ENCODE peak calls at places on chromosomes 4 and X, in six cellular contexts. One of them, this sample, is unnamed.

GRCh38 chr4:119632216-119632615 is 3.6 kb upstream of the PDE5A start:
- DNase-seq in psoas muscle: no peak
- DNase-seq in AG04450: no peak
- DNase-seq in activated B cell treated with CpG ODN at 0.5 μM for 24 hours: no peak
- DNase-seq in suprapubic skin: no peak
- DNase-seq in PC-3: peak; percentile 64
- DNase-seq in this sample: no peak

GRCh38 chrX:108209006-108209554 is 117.5 kb downstream of the ATG4A start:
- DNase-seq in psoas muscle: no peak
- DNase-seq in AG04450: no peak
- DNase-seq in activated B cell treated with CpG ODN at 0.5 μM for 24 hours: no peak
- DNase-seq in suprapubic skin: no peak
- DNase-seq in PC-3: no peak
- DNase-seq in this sample: no peak

GRCh38 chrX:138908577-138908976 is 197.1 kb upstream of the FGF13 start:
- DNase-seq in psoas muscle: no peak
- DNase-seq in AG04450: no peak
- DNase-seq in activated B cell treated with CpG ODN at 0.5 μM for 24 hours: no peak
- DNase-seq in suprapubic skin: no peak
- DNase-seq in PC-3: no peak
- DNase-seq in this sample: no peak

GRCh38 chrX:53223068-53223693 is 1.8 kb downstream of the KDM5C start:
- DNase-seq in psoas muscle: no peak
- DNase-seq in AG04450: no peak
- DNase-seq in activated B cell treated with CpG ODN at 0.5 μM for 24 hours: no peak
- DNase-seq in suprapubic skin: no peak
- DNase-seq in PC-3: peak; percentile 22
- DNase-seq in this sample: no peak

GRCh38 chr4:108788731-108789130 is 25.9 kb upstream of the ETNPPL start:
- DNase-seq in psoas muscle: no peak
- DNase-seq in AG04450: no peak
- DNase-seq in activated B cell treated with CpG ODN at 0.5 μM for 24 hours: no peak
- DNase-seq in suprapubic skin: no peak
- DNase-seq in PC-3: no peak
- DNase-seq in this sample: no peak

GRCh38 chr4:588351-588849 is 12.3 kb upstream of the TMEM271 start:
- DNase-seq in psoas muscle: no peak
- DNase-seq in AG04450: no peak
- DNase-seq in activated B cell treated with CpG ODN at 0.5 μM for 24 hours: no peak
- DNase-seq in suprapubic skin: no peak
- DNase-seq in PC-3: no peak
- DNase-seq in this sample: no peak

GRCh38 chrX:44003975-44004374 is 30.8 kb upstream of the NDP start:
- DNase-seq in psoas muscle: no peak
- DNase-seq in AG04450: no peak
- DNase-seq in activated B cell treated with CpG ODN at 0.5 μM for 24 hours: no peak
- DNase-seq in suprapubic skin: no peak
- DNase-seq in PC-3: no peak
- DNase-seq in this sample: no peak

GRCh38 chr4:1802720-1803522 is 9.8 kb downstream of the FGFR3 start:
- DNase-seq in psoas muscle: no peak
- DNase-seq in AG04450: no peak
- DNase-seq in activated B cell treated with CpG ODN at 0.5 μM for 24 hours: no peak
- DNase-seq in suprapubic skin: no peak
- DNase-seq in PC-3: no peak
- DNase-seq in this sample: no peak

GRCh38 chr4:26342328-26343040 is 21.7 kb downstream of the RBPJ start:
- DNase-seq in psoas muscle: no peak
- DNase-seq in AG04450: peak; percentile 75
- DNase-seq in activated B cell treated with CpG ODN at 0.5 μM for 24 hours: no peak
- DNase-seq in suprapubic skin: no peak
- DNase-seq in PC-3: peak; percentile 86
- DNase-seq in this sample: no peak

GRCh38 chrX:69024931-69025330 is 140.3 kb downstream of the PJA1 start:
- DNase-seq in psoas muscle: peak; percentile 84
- DNase-seq in AG04450: peak; percentile 15
- DNase-seq in activated B cell treated with CpG ODN at 0.5 μM for 24 hours: no peak
- DNase-seq in suprapubic skin: peak; percentile 82
- DNase-seq in PC-3: peak; percentile 81
- DNase-seq in this sample: no peak

GRCh38 chrX:69024287-69024686 is 141.0 kb downstream of the PJA1 start:
- DNase-seq in psoas muscle: no peak
- DNase-seq in AG04450: no peak
- DNase-seq in activated B cell treated with CpG ODN at 0.5 μM for 24 hours: no peak
- DNase-seq in suprapubic skin: no peak
- DNase-seq in PC-3: no peak
- DNase-seq in this sample: no peak

GRCh38 chrX:69027181-69028005 is 137.9 kb downstream of the PJA1 start:
- DNase-seq in psoas muscle: no peak
- DNase-seq in AG04450: peak; percentile 61
- DNase-seq in activated B cell treated with CpG ODN at 0.5 μM for 24 hours: no peak
- DNase-seq in suprapubic skin: no peak
- DNase-seq in PC-3: peak; percentile 91
- DNase-seq in this sample: no peak

GRCh38 chrX:69028006-69028760 is 137.1 kb downstream of the PJA1 start:
- DNase-seq in psoas muscle: no peak
- DNase-seq in AG04450: no peak
- DNase-seq in activated B cell treated with CpG ODN at 0.5 μM for 24 hours: no peak
- DNase-seq in suprapubic skin: no peak
- DNase-seq in PC-3: no peak
- DNase-seq in this sample: no peak

GRCh38 chrX:69025802-69026301 is 139.4 kb downstream of the PJA1 start:
- DNase-seq in psoas muscle: no peak
- DNase-seq in AG04450: peak; percentile 20
- DNase-seq in activated B cell treated with CpG ODN at 0.5 μM for 24 hours: no peak
- DNase-seq in suprapubic skin: no peak
- DNase-seq in PC-3: peak; percentile 94
- DNase-seq in this sample: no peak
- TF ChIP-seq CTCF in psoas muscle: no peak
- TF ChIP-seq CTCF in AG04450: no peak
- TF ChIP-seq CTCF in activated B cell treated with CpG ODN at 0.5 μM for 24 hours: no peak
- TF ChIP-seq CTCF in suprapubic skin: no peak
- TF ChIP-seq CTCF in PC-3: peak; percentile 54
- TF ChIP-seq CTCF in this sample: no peak

DNA sequence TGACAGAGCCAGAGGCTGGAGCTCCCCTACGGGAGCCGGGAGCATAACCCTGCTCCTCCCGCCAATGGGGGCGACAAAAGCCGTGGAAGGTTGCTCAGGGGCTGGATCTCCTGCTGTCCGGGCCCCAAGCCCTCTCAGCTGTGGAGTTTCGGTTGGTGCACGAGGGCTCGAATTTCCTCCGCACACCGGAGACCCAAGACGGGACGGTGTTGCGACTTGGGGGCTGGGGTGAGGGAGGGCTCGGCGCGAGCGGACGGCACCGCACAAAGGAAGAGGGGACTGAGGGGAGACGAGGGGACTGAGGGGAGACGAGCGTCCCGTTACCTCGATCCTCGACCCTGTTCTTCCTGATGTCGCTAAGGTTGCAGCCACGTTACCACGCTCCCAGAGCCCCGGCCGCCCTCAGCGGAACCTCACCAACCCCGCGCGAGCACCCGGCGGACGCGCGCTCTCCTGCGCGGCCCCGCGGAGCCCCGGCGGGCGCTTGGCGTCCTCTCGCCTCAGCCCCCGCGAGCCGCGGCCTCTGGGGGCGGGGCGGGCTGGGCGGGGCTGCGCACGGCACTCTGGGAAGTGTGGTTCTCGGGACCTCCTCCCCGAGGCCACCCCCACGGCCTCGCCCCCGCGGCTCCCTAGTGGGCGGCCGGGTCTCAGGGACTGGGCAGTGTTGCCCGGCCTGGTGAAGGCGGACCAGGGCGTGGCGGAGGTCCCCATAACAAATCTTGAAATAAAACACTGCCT is at the start of gene KLHL8:
- DNase-seq in psoas muscle: peak; percentile 92
- DNase-seq in AG04450: peak; percentile 30
- DNase-seq in activated B cell treated with CpG ODN at 0.5 μM for 24 hours: peak; percentile 93
- DNase-seq in suprapubic skin: peak; percentile 85
- DNase-seq in PC-3: peak; percentile 88
- DNase-seq in this sample: peak; percentile 72
- TF ChIP-seq CTCF in psoas muscle: no peak
- TF ChIP-seq CTCF in AG04450: peak; percentile 22
- TF ChIP-seq CTCF in activated B cell treated with CpG ODN at 0.5 μM for 24 hours: no peak
- TF ChIP-seq CTCF in suprapubic skin: no peak
- TF ChIP-seq CTCF in PC-3: no peak
- TF ChIP-seq CTCF in this sample: peak; percentile 8

GRCh38 chr4:90357117-90357710 is 230.0 kb downstream of the CCSER1 start:
- DNase-seq in psoas muscle: no peak
- DNase-seq in AG04450: peak; percentile 26
- DNase-seq in activated B cell treated with CpG ODN at 0.5 μM for 24 hours: no peak
- DNase-seq in suprapubic skin: no peak
- DNase-seq in PC-3: peak; percentile 58
- DNase-seq in this sample: no peak
- TF ChIP-seq CTCF in psoas muscle: peak; percentile 18
- TF ChIP-seq CTCF in AG04450: peak; percentile 71
- TF ChIP-seq CTCF in activated B cell treated with CpG ODN at 0.5 μM for 24 hours: no peak
- TF ChIP-seq CTCF in suprapubic skin: peak; percentile 29
- TF ChIP-seq CTCF in PC-3: peak; percentile 83
- TF ChIP-seq CTCF in this sample: peak; percentile 85

GRCh38 chrX:68822641-68823410 is 6.0 kb upstream of the EFNB1 start:
- DNase-seq in psoas muscle: peak; percentile 58
- DNase-seq in AG04450: no peak
- DNase-seq in activated B cell treated with CpG ODN at 0.5 μM for 24 hours: no peak
- DNase-seq in suprapubic skin: no peak
- DNase-seq in PC-3: peak; percentile 67
- DNase-seq in this sample: no peak
- TF ChIP-seq CTCF in psoas muscle: peak; percentile 52
- TF ChIP-seq CTCF in AG04450: peak; percentile 72
- TF ChIP-seq CTCF in activated B cell treated with CpG ODN at 0.5 μM for 24 hours: no peak
- TF ChIP-seq CTCF in suprapubic skin: peak; percentile 37
- TF ChIP-seq CTCF in PC-3: peak; percentile 74
- TF ChIP-seq CTCF in this sample: peak; percentile 57